ENCODE peak calls at places on chromosome 6, in five cellular contexts. One of them, this sample, is unnamed.
A peak's percentile ranks its signal among the peaks of the same experiment; 100 is the strongest.

GRCh38 chr6:18186033-18186432 is 30.8 kb downstream of the KDM1B start:
- DNase-seq in heart left ventricle: no peak
- DNase-seq in substantia nigra: no peak
- DNase-seq in CD8-positive, alpha-beta T cell: no peak
- DNase-seq in fibroblast of lung: no peak
- DNase-seq in this sample: peak; percentile 55

GRCh38 chr6:30047220-30047619 is 13.8 kb upstream of the POLR1H start:
- DNase-seq in heart left ventricle: no peak
- DNase-seq in substantia nigra: no peak
- DNase-seq in CD8-positive, alpha-beta T cell: no peak
- DNase-seq in fibroblast of lung: no peak
- DNase-seq in this sample: no peak

GRCh38 chr6:34132486-34133185 is 13.3 kb downstream of the GRM4 start:
- DNase-seq in heart left ventricle: no peak
- DNase-seq in substantia nigra: no peak
- DNase-seq in CD8-positive, alpha-beta T cell: no peak
- DNase-seq in fibroblast of lung: peak; percentile 18
- DNase-seq in this sample: no peak

GRCh38 chr6:33588894-33589293 is 8.8 kb upstream of the BAK1 start:
- DNase-seq in heart left ventricle: no peak
- DNase-seq in substantia nigra: no peak
- DNase-seq in CD8-positive, alpha-beta T cell: no peak
- DNase-seq in fibroblast of lung: no peak
- DNase-seq in this sample: no peak

GRCh38 chr6:30349411-30350177 is 4.6 kb downstream of the RPP21 start:
- DNase-seq in heart left ventricle: no peak
- DNase-seq in substantia nigra: no peak
- DNase-seq in CD8-positive, alpha-beta T cell: no peak
- DNase-seq in fibroblast of lung: no peak
- DNase-seq in this sample: no peak

GRCh38 chr6:160428069-160428430 is 79.9 kb downstream of the SLC22A3 start:
- DNase-seq in heart left ventricle: peak; percentile 79
- DNase-seq in substantia nigra: peak; percentile 34
- DNase-seq in CD8-positive, alpha-beta T cell: no peak
- DNase-seq in fibroblast of lung: peak; percentile 72
- DNase-seq in this sample: no peak

GRCh38 chr6:352896-353470 is 38.6 kb upstream of the IRF4 start:
- DNase-seq in heart left ventricle: no peak
- DNase-seq in substantia nigra: no peak
- DNase-seq in CD8-positive, alpha-beta T cell: no peak
- DNase-seq in fibroblast of lung: no peak
- DNase-seq in this sample: no peak

GRCh38 chr6:134347916-134348805 is 30.2 kb upstream of the SGK1 start:
- DNase-seq in heart left ventricle: no peak
- DNase-seq in substantia nigra: peak; percentile 15
- DNase-seq in CD8-positive, alpha-beta T cell: no peak
- DNase-seq in fibroblast of lung: peak; percentile 81
- DNase-seq in this sample: no peak

GRCh38 chr6:145092554-145092953 is 642.8 kb downstream of the EPM2A start:
- DNase-seq in heart left ventricle: no peak
- DNase-seq in substantia nigra: no peak
- DNase-seq in CD8-positive, alpha-beta T cell: no peak
- DNase-seq in fibroblast of lung: no peak
- DNase-seq in this sample: no peak

GRCh38 chr6:11595903-11596302 is 58.4 kb downstream of the TMEM170B start:
- DNase-seq in heart left ventricle: no peak
- DNase-seq in substantia nigra: no peak
- DNase-seq in CD8-positive, alpha-beta T cell: no peak
- DNase-seq in fibroblast of lung: no peak
- DNase-seq in this sample: no peak

GRCh38 chr6:148247386-148248063 is 95.1 kb upstream of the SASH1 start:
- DNase-seq in heart left ventricle: no peak
- DNase-seq in substantia nigra: no peak
- DNase-seq in CD8-positive, alpha-beta T cell: no peak
- DNase-seq in fibroblast of lung: no peak
- DNase-seq in this sample: no peak

GRCh38 chr6:89985744-89986493 is 91.7 kb downstream of the GJA10 start:
- DNase-seq in heart left ventricle: peak; percentile 64
- DNase-seq in substantia nigra: peak; percentile 70
- DNase-seq in CD8-positive, alpha-beta T cell: no peak
- DNase-seq in fibroblast of lung: peak; percentile 96
- DNase-seq in this sample: no peak

GRCh38 chr6:111750753-111751684 is 122.2 kb downstream of the FYN start:
- DNase-seq in heart left ventricle: no peak
- DNase-seq in substantia nigra: no peak
- DNase-seq in CD8-positive, alpha-beta T cell: peak; percentile 70
- DNase-seq in fibroblast of lung: no peak
- DNase-seq in this sample: peak; percentile 58

GRCh38 chr6:51021171-51021570 is 202.5 kb downstream of the TFAP2B start:
- DNase-seq in heart left ventricle: no peak
- DNase-seq in substantia nigra: no peak
- DNase-seq in CD8-positive, alpha-beta T cell: no peak
- DNase-seq in fibroblast of lung: no peak
- DNase-seq in this sample: no peak

GRCh38 chr6:89840538-89840937 is 10.9 kb downstream of the CASP8AP2 start:
- DNase-seq in heart left ventricle: no peak
- DNase-seq in substantia nigra: no peak
- DNase-seq in CD8-positive, alpha-beta T cell: no peak
- DNase-seq in fibroblast of lung: peak; percentile 19
- DNase-seq in this sample: no peak

GRCh38 chr6:9999806-10000205 is 415.1 kb downstream of the TFAP2A start:
- DNase-seq in heart left ventricle: no peak
- DNase-seq in substantia nigra: no peak
- DNase-seq in CD8-positive, alpha-beta T cell: no peak
- DNase-seq in fibroblast of lung: no peak
- DNase-seq in this sample: no peak

GRCh38 chr6:65570340-65570739 is 136.7 kb downstream of the EYS start:
- DNase-seq in heart left ventricle: no peak
- DNase-seq in substantia nigra: no peak
- DNase-seq in CD8-positive, alpha-beta T cell: no peak
- DNase-seq in fibroblast of lung: no peak
- DNase-seq in this sample: no peak

GRCh38 chr6:45587229-45588060 is 209.7 kb upstream of the SUPT3H start:
- DNase-seq in heart left ventricle: no peak
- DNase-seq in substantia nigra: no peak
- DNase-seq in CD8-positive, alpha-beta T cell: no peak
- DNase-seq in fibroblast of lung: no peak
- DNase-seq in this sample: no peak

GRCh38 chr6:56490994-56491393 is 151.7 kb downstream of the DST start:
- DNase-seq in heart left ventricle: no peak
- DNase-seq in substantia nigra: no peak
- DNase-seq in CD8-positive, alpha-beta T cell: no peak
- DNase-seq in fibroblast of lung: peak; percentile 77
- DNase-seq in this sample: no peak

GRCh38 chr6:166848979-166849756 is 107.2 kb downstream of the RNASET2 start:
- DNase-seq in heart left ventricle: no peak
- DNase-seq in substantia nigra: no peak
- DNase-seq in CD8-positive, alpha-beta T cell: no peak
- DNase-seq in fibroblast of lung: no peak
- DNase-seq in this sample: no peak

DNA sequence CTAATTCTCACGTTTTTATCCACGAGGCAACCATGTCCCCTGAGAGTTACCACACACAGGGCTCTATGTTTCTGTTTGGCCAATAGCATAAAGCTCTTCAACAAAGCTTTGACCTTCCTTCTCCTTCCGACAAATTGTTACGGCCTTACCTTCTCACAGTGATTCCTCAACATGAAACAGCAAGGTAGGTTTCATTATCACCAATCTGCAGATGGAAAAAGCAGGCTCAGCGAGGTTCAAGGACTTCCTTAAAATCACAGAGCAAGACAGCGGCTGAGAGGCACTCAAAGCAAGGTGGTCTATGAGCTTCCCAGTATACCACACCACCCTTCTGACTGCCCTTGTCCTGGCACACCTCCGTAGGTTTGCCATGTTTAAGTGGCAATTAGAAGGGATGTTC is 360.0 kb downstream of the CD83 start:
- DNase-seq in heart left ventricle: no peak
- DNase-seq in substantia nigra: no peak
- DNase-seq in CD8-positive, alpha-beta T cell: no peak
- DNase-seq in fibroblast of lung: no peak
- DNase-seq in this sample: no peak
- H3K27ac ChIP-seq in heart left ventricle: peak overlapping the region; percentile 66
- H3K27ac ChIP-seq in substantia nigra: no peak overlapping the region
- H3K27ac ChIP-seq in CD8-positive, alpha-beta T cell: no peak overlapping the region
- H3K27ac ChIP-seq in fibroblast of lung: peak overlapping the region; percentile 88
- H3K27ac ChIP-seq in this sample: no peak overlapping the region

GRCh38 chr6:157089258-157089657 is 234.1 kb downstream of the TMEM242 start:
- DNase-seq in heart left ventricle: no peak
- DNase-seq in substantia nigra: peak; percentile 45
- DNase-seq in CD8-positive, alpha-beta T cell: no peak
- DNase-seq in fibroblast of lung: no peak
- DNase-seq in this sample: peak; percentile 50

GRCh38 chr6:157091243-157091642 is 232.1 kb downstream of the TMEM242 start:
- DNase-seq in heart left ventricle: no peak
- DNase-seq in substantia nigra: no peak
- DNase-seq in CD8-positive, alpha-beta T cell: no peak
- DNase-seq in fibroblast of lung: no peak
- DNase-seq in this sample: no peak

GRCh38 chr6:157090736-157091135 is 232.6 kb downstream of the TMEM242 start:
- DNase-seq in heart left ventricle: no peak
- DNase-seq in substantia nigra: no peak
- DNase-seq in CD8-positive, alpha-beta T cell: no peak
- DNase-seq in fibroblast of lung: no peak
- DNase-seq in this sample: peak; percentile 33

GRCh38 chr6:157088841-157089240 is 234.5 kb downstream of the TMEM242 start:
- DNase-seq in heart left ventricle: no peak
- DNase-seq in substantia nigra: no peak
- DNase-seq in CD8-positive, alpha-beta T cell: no peak
- DNase-seq in fibroblast of lung: no peak
- DNase-seq in this sample: no peak

GRCh38 chr6:157089851-157090250 is 233.5 kb downstream of the TMEM242 start:
- DNase-seq in heart left ventricle: no peak
- DNase-seq in substantia nigra: no peak
- DNase-seq in CD8-positive, alpha-beta T cell: no peak
- DNase-seq in fibroblast of lung: no peak
- DNase-seq in this sample: peak; percentile 25
- H3K27ac ChIP-seq in heart left ventricle: no peak overlapping the region
- H3K27ac ChIP-seq in substantia nigra: no peak overlapping the region
- H3K27ac ChIP-seq in CD8-positive, alpha-beta T cell: no peak overlapping the region
- H3K27ac ChIP-seq in fibroblast of lung: peak overlapping the region; percentile 16
- H3K27ac ChIP-seq in this sample: no peak overlapping the region

GRCh38 chr6:127937747-127938146 is 36.9 kb upstream of the THEMIS start:
- DNase-seq in heart left ventricle: no peak
- DNase-seq in substantia nigra: no peak
- DNase-seq in CD8-positive, alpha-beta T cell: no peak
- DNase-seq in fibroblast of lung: no peak
- DNase-seq in this sample: no peak
- H3K27ac ChIP-seq in heart left ventricle: no peak overlapping the region
- H3K27ac ChIP-seq in substantia nigra: no peak overlapping the region
- H3K27ac ChIP-seq in CD8-positive, alpha-beta T cell: no peak overlapping the region
- H3K27ac ChIP-seq in fibroblast of lung: no peak overlapping the region
- H3K27ac ChIP-seq in this sample: no peak overlapping the region

DNA sequence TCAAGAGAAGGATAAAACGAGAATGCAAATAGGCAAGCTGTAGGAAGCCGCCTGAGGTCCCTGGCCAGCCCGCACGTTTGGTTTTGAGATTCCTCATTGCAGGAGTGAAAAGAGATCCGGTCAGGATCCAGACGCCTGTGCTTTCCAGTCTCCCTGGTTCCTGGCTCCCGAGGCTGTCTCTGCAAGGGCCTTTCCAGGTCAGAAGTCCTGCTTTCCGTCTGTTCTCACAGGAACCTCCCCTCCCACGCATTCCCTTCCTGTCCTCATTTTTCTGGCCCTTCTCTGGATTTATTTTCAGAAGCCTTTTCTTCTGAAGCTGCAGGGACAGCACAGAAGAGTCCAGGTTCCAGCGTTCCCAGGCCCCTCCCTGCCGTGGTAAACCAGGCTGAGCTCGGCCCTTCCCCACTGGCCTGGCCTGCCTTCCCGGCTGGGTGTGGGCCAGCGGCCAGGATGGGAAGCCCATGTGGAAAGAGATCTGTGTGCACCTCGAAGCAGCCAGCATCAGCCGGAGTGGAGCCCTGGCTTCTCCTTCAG is 54.0 kb downstream of the TMEM242 start:
- DNase-seq in heart left ventricle: peak; percentile 90
- DNase-seq in substantia nigra: no peak
- DNase-seq in CD8-positive, alpha-beta T cell: no peak
- DNase-seq in fibroblast of lung: peak; percentile 39
- DNase-seq in this sample: no peak
- H3K27ac ChIP-seq in heart left ventricle: peak overlapping the region; percentile 71
- H3K27ac ChIP-seq in substantia nigra: no peak overlapping the region
- H3K27ac ChIP-seq in CD8-positive, alpha-beta T cell: no peak overlapping the region
- H3K27ac ChIP-seq in fibroblast of lung: no peak overlapping the region
- H3K27ac ChIP-seq in this sample: no peak overlapping the region

DNA sequence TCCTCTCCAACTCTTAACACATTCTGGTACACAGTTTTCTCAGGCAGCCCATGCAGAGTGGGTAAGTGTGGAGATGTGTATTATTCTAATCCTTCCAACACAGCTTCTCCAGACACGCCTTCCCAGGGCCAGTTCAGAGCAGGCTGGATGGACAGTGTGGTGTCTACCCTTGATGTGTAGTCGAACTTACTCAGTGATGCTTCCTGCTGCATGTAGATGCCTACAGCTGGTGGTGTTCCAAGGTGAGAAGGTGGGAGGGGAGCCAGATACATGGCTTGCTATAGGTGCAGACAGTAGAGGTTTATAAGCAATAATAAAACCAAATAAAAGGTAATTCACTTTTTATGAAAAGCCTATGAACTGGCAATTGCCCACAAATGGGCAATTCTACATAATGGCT is 104.0 kb downstream of the QRSL1 start:
- DNase-seq in heart left ventricle: no peak
- DNase-seq in substantia nigra: no peak
- DNase-seq in CD8-positive, alpha-beta T cell: no peak
- DNase-seq in fibroblast of lung: no peak
- DNase-seq in this sample: no peak
- H3K27ac ChIP-seq in heart left ventricle: no peak overlapping the region
- H3K27ac ChIP-seq in substantia nigra: no peak overlapping the region
- H3K27ac ChIP-seq in CD8-positive, alpha-beta T cell: no peak overlapping the region
- H3K27ac ChIP-seq in fibroblast of lung: no peak overlapping the region
- H3K27ac ChIP-seq in this sample: no peak overlapping the region

GRCh38 chr6:158852312-158853071 is 33.3 kb upstream of the EZR start:
- DNase-seq in heart left ventricle: no peak
- DNase-seq in substantia nigra: no peak
- DNase-seq in CD8-positive, alpha-beta T cell: peak; percentile 55
- DNase-seq in fibroblast of lung: no peak
- DNase-seq in this sample: no peak
- H3K27ac ChIP-seq in heart left ventricle: no peak overlapping the region
- H3K27ac ChIP-seq in substantia nigra: no peak overlapping the region
- H3K27ac ChIP-seq in CD8-positive, alpha-beta T cell: peak overlapping the region; percentile 77
- H3K27ac ChIP-seq in fibroblast of lung: no peak overlapping the region
- H3K27ac ChIP-seq in this sample: peak overlapping the region; percentile 96

DNA sequence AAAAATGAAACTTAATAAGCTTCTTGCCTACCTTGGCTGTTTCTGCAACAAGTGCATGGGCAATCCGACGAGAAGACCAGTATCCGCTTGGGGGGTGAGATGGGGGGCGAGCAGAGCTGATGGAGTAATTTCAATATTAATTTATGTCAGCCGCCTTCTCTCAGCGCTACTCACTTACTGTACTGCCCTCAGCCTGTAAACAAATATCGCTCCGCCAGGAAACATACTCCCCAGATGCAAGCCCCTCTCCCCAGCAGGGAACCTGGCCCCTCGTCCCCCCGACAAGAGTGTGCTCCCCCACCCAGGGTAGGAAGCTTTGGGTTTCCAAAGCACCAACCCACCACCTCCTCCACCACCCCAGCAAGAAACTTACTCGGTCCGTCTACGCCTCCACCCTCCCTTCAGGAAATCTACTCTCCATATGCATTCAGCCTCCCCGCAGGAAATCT is 556 bp downstream of the TRERF1 start:
- DNase-seq in heart left ventricle: no peak
- DNase-seq in substantia nigra: no peak
- DNase-seq in CD8-positive, alpha-beta T cell: peak; percentile 67
- DNase-seq in fibroblast of lung: peak; percentile 72
- DNase-seq in this sample: no peak
- H3K27ac ChIP-seq in heart left ventricle: peak overlapping the region; percentile 77
- H3K27ac ChIP-seq in substantia nigra: peak overlapping the region; percentile 21
- H3K27ac ChIP-seq in CD8-positive, alpha-beta T cell: peak overlapping the region; percentile 72
- H3K27ac ChIP-seq in fibroblast of lung: peak overlapping the region; percentile 46
- H3K27ac ChIP-seq in this sample: no peak overlapping the region

GRCh38 chr6:136069119-136069518 is 181.0 kb downstream of the MTFR2 start:
- DNase-seq in heart left ventricle: no peak
- DNase-seq in substantia nigra: no peak
- DNase-seq in CD8-positive, alpha-beta T cell: no peak
- DNase-seq in fibroblast of lung: peak; percentile 86
- DNase-seq in this sample: no peak
- H3K27ac ChIP-seq in heart left ventricle: peak overlapping the region; percentile 13
- H3K27ac ChIP-seq in substantia nigra: no peak overlapping the region
- H3K27ac ChIP-seq in CD8-positive, alpha-beta T cell: no peak overlapping the region
- H3K27ac ChIP-seq in fibroblast of lung: peak overlapping the region; percentile 83
- H3K27ac ChIP-seq in this sample: no peak overlapping the region

This sample was measured in iPS DF 6.9.